ENCODE peak calls at places on chromosomes 11 and 22, in five cellular contexts. J is HS-5; Y is GF-D8; L is hippocampal formation; Z is activated naive CD4-positive, alpha-beta T cell. P is an unnamed sample.

GRCh38 chr11:111019931-111020381 is 225.6 kb upstream of the POU2AF2 start:
- DNase-seq in J (no peak), Y (no peak), L (no peak), Z (no peak), P (no peak)

GRCh38 chr11:47111318-47111804 is 65.3 kb downstream of the ARFGAP2 start:
- DNase-seq in J (no peak), Y (no peak), L (no peak), Z (no peak), P (no peak)

GRCh38 chr22:39617761-39618757 is 47.5 kb downstream of the CACNA1I start:
- DNase-seq in J (no peak), Y (no peak), L (no peak), Z (no peak), P (no peak)

GRCh38 chr11:37817727-37818270 is 1219.8 kb upstream of the RAG2 start:
- DNase-seq in J (no peak), Y (no peak), L (no peak), Z (no peak), P (no peak)

GRCh38 chr22:23099525-23099792 is 29.1 kb downstream of the GNAZ start:
- DNase-seq in J (no peak), Y (no peak), L (no peak), Z (no peak), P (no peak)

GRCh38 chr22:36419177-36419911 is 31.6 kb upstream of the MYH9 start:
- DNase-seq in J (no peak), Y (no peak), L (peak), Z (no peak), P (no peak)

GRCh38 chr11:34988294-34989255 is 72.2 kb downstream of the PDHX start:
- DNase-seq in J (no peak), Y (no peak), L (no peak), Z (no peak), P (no peak)

GRCh38 chr22:19516378-19517170 is 7.6 kb downstream of the CLDN5 start:
- DNase-seq in J (no peak), Y (no peak), L (no peak), Z (no peak), P (no peak)

GRCh38 chr11:112564228-112564955 is 303.7 kb upstream of the PLET1 start:
- DNase-seq in J (no peak), Y (no peak), L (peak), Z (no peak), P (no peak)

GRCh38 chr11:107716884-107717532 is 5.2 kb upstream of the SLN start:
- DNase-seq in J (no peak), Y (no peak), L (no peak), Z (no peak), P (no peak)

GRCh38 chr11:12692238-12693074 is 18.2 kb downstream of the TEAD1 start:
- DNase-seq in J (no peak), Y (no peak), L (peak), Z (no peak), P (peak)

GRCh38 chr11:8065031-8065430 is 16.0 kb upstream of the TUB start:
- DNase-seq in J (no peak), Y (no peak), L (no peak), Z (no peak), P (no peak)

GRCh38 chr11:101862410-101863233 is 52.2 kb upstream of the CEP126 start:
- DNase-seq in J (peak), Y (no peak), L (no peak), Z (no peak), P (peak)

GRCh38 chr11:27040302-27041115 is at the start of gene BBOX1:
- DNase-seq in J (no peak), Y (no peak), L (peak), Z (no peak), P (no peak)

GRCh38 chr11:57800444-57801184 is 39.0 kb downstream of the CTNND1 start:
- DNase-seq in J (peak), Y (peak), L (peak), Z (no peak), P (peak)

GRCh38 chr11:23679041-23679440 is 817.8 kb upstream of the LUZP2 start:
- DNase-seq in J (no peak), Y (no peak), L (no peak), Z (no peak), P (no peak)

GRCh38 chr22:35400335-35400680 is 368 bp downstream of the MCM5 start:
- DNase-seq in J (no peak), Y (no peak), L (no peak), Z (peak), P (no peak)

P was measured in amniotic stem cell.